ENCODE peak calls at places on chromosomes 3 and 15, in seven cellular contexts. L is globus pallidus; I is activated T-helper 2 cell treated with anti-CD3 and anti-CD28 coated beads, Interferon-gamma antibody, Interleukin-2, Interleukin-4, amounts not matched to agents 10 μg/mL and 5 μg/mL and 100 μg/mL, durations not matched to agents 14 hours and 24 hours and 36 hours; W is mesendoderm; Y is caudate nucleus; G is kidney; A is GM06990. H is an unnamed sample.

GRCh38 chr15:56459096-56459495 is 5.8 kb downstream of the MNS1 start:
- DNase-seq in G (no peak), Y (no peak), I (no peak), W (no peak), A (no peak), L (no peak), H (no peak)

GRCh38 chr3:60424034-60424433 is 827.2 kb downstream of the FHIT start:
- DNase-seq in L (no peak), I (no peak), A (no peak), W (no peak), Y (no peak), G (no peak), H (no peak)

GRCh38 chr3:69865920-69866679 is 126.8 kb downstream of the MITF start:
- DNase-seq in W (peak), A (no peak), Y (peak), I (no peak), L (no peak), G (peak), H (no peak)

GRCh38 chr3:53709256-53709655 is 137.0 kb downstream of the CHDH start:
- DNase-seq in A (no peak), W (no peak), L (no peak), G (no peak), I (no peak), Y (no peak), H (no peak)

GRCh38 chr3:113136071-113136470 is 75.3 kb upstream of the BOC start:
- DNase-seq in Y (no peak), L (peak), G (no peak), A (no peak), I (no peak), W (peak), H (peak)

GRCh38 chr15:38252481-38253311 is at the start of gene SPRED1:
- DNase-seq in G (peak), A (peak), Y (peak), I (no peak), W (peak), L (peak), H (peak)

GRCh38 chr3:128486692-128487537 is 6.1 kb downstream of the GATA2 start:
- DNase-seq in A (no peak), W (peak), L (no peak), I (peak), Y (no peak), G (peak), H (no peak)

GRCh38 chr3:69205385-69205784 is 83.0 kb upstream of the LMOD3 start:
- DNase-seq in L (no peak), G (no peak), A (no peak), W (no peak), Y (no peak), I (no peak), H (no peak)

GRCh38 chr3:13715167-13715954 is 164.5 kb downstream of the WNT7A start:
- DNase-seq in W (no peak), Y (no peak), A (no peak), G (peak), L (no peak), I (no peak), H (no peak)

GRCh38 chr3:44661189-44661588 is 12.7 kb downstream of the ZNF35 start:
- DNase-seq in W (peak), I (no peak), Y (no peak), G (no peak), L (no peak), A (no peak), H (no peak)

GRCh38 chr3:12444582-12445468 is 39.5 kb upstream of the TSEN2 start:
- DNase-seq in W (peak), L (no peak), G (no peak), A (no peak), Y (no peak), I (no peak), H (no peak)

GRCh38 chr3:70742081-70742480 is 429.6 kb upstream of the MDFIC2 start:
- DNase-seq in G (no peak), L (no peak), Y (no peak), A (no peak), I (no peak), W (no peak), H (no peak)

GRCh38 chr15:67120839-67121540 is 55.6 kb downstream of the SMAD3 start:
- DNase-seq in L (peak), G (peak), A (peak), Y (peak), I (peak), W (no peak), H (no peak)

GRCh38 chr3:104933981-104934380 is 432.7 kb upstream of the ALCAM start:
- DNase-seq in I (no peak), A (no peak), L (no peak), W (no peak), G (no peak), Y (no peak), H (no peak)

GRCh38 chr3:66053009-66053782 is 14.5 kb upstream of the MAGI1 start:
- DNase-seq in A (no peak), Y (no peak), G (no peak), W (peak), I (no peak), L (no peak), H (peak)

GRCh38 chr3:9397911-9398714 is 698 bp downstream of the SETD5 start:
- DNase-seq in W (peak), Y (peak), A (peak), L (peak), G (peak), I (peak), H (peak)

GRCh38 chr3:186365202-186365974 is 3.4 kb upstream of the DGKG start:
- DNase-seq in I (no peak), L (peak), W (no peak), A (no peak), Y (peak), G (no peak), H (peak)

GRCh38 chr15:70748281-70748747 is 15.0 kb downstream of the UACA start:
- DNase-seq in W (no peak), I (no peak), L (peak), G (peak), A (no peak), Y (no peak), H (no peak)

GRCh38 chr15:98674336-98674735 is 26.0 kb downstream of the IGF1R start:
- DNase-seq in A (no peak), G (no peak), Y (no peak), L (no peak), I (no peak), W (no peak), H (no peak)

GRCh38 chr3:10370429-10370828 is 49.5 kb upstream of the SEC13 start:
- DNase-seq in I (no peak), L (no peak), Y (peak), W (no peak), G (no peak), A (no peak), H (peak)

GRCh38 chr15:61080209-61081027 is 148.7 kb downstream of the RORA start:
- DNase-seq in I (no peak), G (no peak), L (no peak), W (no peak), A (no peak), Y (no peak), H (no peak)

GRCh38 chr3:32175607-32176197 is 62.8 kb upstream of the CMTM8 start:
- DNase-seq in I (peak), L (peak), W (peak), G (no peak), Y (no peak), A (no peak), H (peak)

GRCh38 chr3:107987036-107987557 is 103.7 kb downstream of the CD47 start:
- DNase-seq in I (no peak), L (no peak), W (no peak), G (no peak), Y (peak), A (no peak), H (no peak)

GRCh38 chr3:124741027-124741426 is 10.8 kb downstream of the UMPS start:
- DNase-seq in A (no peak), I (no peak), Y (no peak), L (no peak), W (no peak), G (no peak), H (no peak)

GRCh38 chr3:72395654-72396415 is 452.4 kb downstream of the SHQ1 start:
- DNase-seq in Y (no peak), I (no peak), W (no peak), G (no peak), L (no peak), A (no peak), H (no peak)

GRCh38 chr3:32313723-32314473 is 75.4 kb downstream of the CMTM8 start:
- DNase-seq in G (no peak), W (no peak), A (no peak), L (no peak), I (no peak), Y (peak), H (peak)

GRCh38 chr15:33119263-33119662 is 75.3 kb downstream of the FMN1 start:
- DNase-seq in Y (no peak), I (no peak), G (no peak), A (no peak), L (no peak), W (no peak), H (no peak)

GRCh38 chr3:129893616-129894070 is at the start of gene TMCC1:
- DNase-seq in W (peak), G (peak), L (peak), Y (peak), A (peak), I (peak), H (peak)

GRCh38 chr15:79769081-79769481 is 127.7 kb downstream of the MTHFS start:
- DNase-seq in Y (no peak), I (no peak), A (no peak), G (no peak), W (peak), L (peak), H (peak)

GRCh38 chr15:90266061-90266431 is 574 bp downstream of the NGRN start:
- DNase-seq in W (peak), G (no peak), I (peak), L (no peak), Y (no peak), A (no peak), H (peak)

GRCh38 chr3:9500108-9501050 is 53.2 kb downstream of the LHFPL4 start:
- DNase-seq in I (peak), A (peak), Y (peak), W (peak), G (no peak), L (no peak), H (peak)

GRCh38 chr3:40925228-40925627 is 274.1 kb upstream of the CTNNB1 start:
- DNase-seq in W (no peak), I (no peak), L (no peak), A (no peak), G (no peak), Y (no peak), H (no peak)

GRCh38 chr15:28913171-28913765 is 27.5 kb downstream of the APBA2 start:
- DNase-seq in Y (no peak), A (no peak), G (no peak), L (no peak), W (peak), I (no peak), H (no peak)

GRCh38 chr3:127804141-127804540 is 18.2 kb downstream of the MGLL start:
- DNase-seq in I (no peak), W (no peak), Y (no peak), L (no peak), G (no peak), A (no peak), H (no peak)

GRCh38 chr3:108089544-108089943 is 1.3 kb downstream of the CD47 start:
- DNase-seq in L (no peak), W (peak), Y (no peak), G (no peak), A (no peak), I (no peak), H (peak)

GRCh38 chr3:46370784-46371183 is at the start of gene CCR5:
- DNase-seq in L (no peak), G (no peak), A (peak), I (peak), Y (no peak), W (no peak), H (no peak)

H was measured in G401.